ENCODE peak calls at places on chromosomes 3 and 15, in six cellular contexts. Y, B, D, V, P and M are unnamed samples.

GRCh38 chr15:64561997-64562396 is 101.6 kb downstream of the ZNF609 start:
- DNase-seq in D (no peak), P (no peak), V (no peak), Y (no peak), B (no peak), M (no peak)

GRCh38 chr3:46663611-46664135 is 29.8 kb downstream of the ALS2CL start:
- DNase-seq in Y (no peak), V (peak), B (peak), D (no peak), P (peak), M (no peak)

GRCh38 chr3:170745211-170745718 is 124.7 kb downstream of the RPL22L1 start:
- DNase-seq in B (no peak), Y (no peak), P (no peak), V (no peak), D (peak), M (no peak)

GRCh38 chr3:72694398-72694797 is 153.8 kb downstream of the SHQ1 start:
- DNase-seq in B (no peak), D (no peak), Y (no peak), P (peak), V (no peak), M (no peak)

GRCh38 chr15:91857772-91858171 is 4.3 kb downstream of the SLCO3A1 start:
- DNase-seq in B (no peak), Y (no peak), D (no peak), V (no peak), P (no peak), M (no peak)

GRCh38 chr15:85477730-85478129 is 97.3 kb downstream of the AKAP13 start:
- DNase-seq in V (no peak), B (no peak), Y (no peak), P (no peak), D (peak), M (no peak)

GRCh38 chr15:50219820-50220219 is 37.8 kb downstream of the SLC27A2 start:
- DNase-seq in D (no peak), Y (no peak), B (no peak), V (no peak), P (no peak), M (peak)

GRCh38 chr15:45645026-45645980 is 10.5 kb downstream of the SQOR start:
- DNase-seq in B (no peak), Y (no peak), D (peak), V (no peak), P (no peak), M (no peak)

GRCh38 chr3:71784914-71785593 is at the start of gene PROK2:
- DNase-seq in Y (peak), B (no peak), V (peak), D (peak), P (no peak), M (no peak)

GRCh38 chr3:185630182-185630622 is 44.1 kb downstream of the SENP2 start:
- DNase-seq in P (no peak), D (no peak), B (no peak), Y (no peak), V (no peak), M (no peak)

GRCh38 chr15:101310508-101310907 is 15.5 kb upstream of the SNRPA1 start:
- DNase-seq in Y (no peak), D (no peak), P (no peak), V (no peak), B (no peak), M (no peak)

GRCh38 chr15:91561371-91562100 is 292.0 kb upstream of the SLCO3A1 start:
- DNase-seq in D (peak), B (no peak), V (no peak), P (peak), Y (no peak), M (no peak)

GRCh38 chr3:14410501-14411165 is 8.2 kb downstream of the SLC6A6 start:
- DNase-seq in V (no peak), D (no peak), B (no peak), Y (no peak), P (peak), M (no peak)

GRCh38 chr3:73622135-73622534 is 2.6 kb downstream of the PDZRN3 start:
- DNase-seq in Y (no peak), D (no peak), P (no peak), V (peak), B (no peak), M (no peak)

GRCh38 chr3:14403636-14404395 is 1.4 kb downstream of the SLC6A6 start:
- DNase-seq in B (no peak), D (no peak), P (no peak), Y (no peak), V (no peak), M (no peak)

GRCh38 chr3:18366258-18366657 is 58.9 kb downstream of the SATB1 start:
- DNase-seq in P (no peak), B (no peak), V (no peak), D (no peak), Y (no peak), M (no peak)

GRCh38 chr15:69532856-69533255 is 80.2 kb downstream of the RPLP1 start:
- DNase-seq in D (no peak), Y (no peak), B (no peak), V (no peak), P (no peak), M (no peak)

GRCh38 chr15:93048759-93049161 is 40.3 kb downstream of the RGMA start:
- DNase-seq in Y (no peak), P (no peak), V (no peak), B (no peak), D (peak), M (no peak)

GRCh38 chr15:44550256-44550655 is 13.3 kb downstream of the EIF3J start:
- DNase-seq in P (no peak), Y (no peak), B (no peak), D (no peak), V (peak), M (no peak)

GRCh38 chr15:57041416-57041815 is 123.0 kb downstream of the TCF12 start:
- DNase-seq in V (no peak), D (no peak), Y (no peak), B (no peak), P (no peak), M (no peak)

GRCh38 chr3:170636609-170637008 is 50.7 kb upstream of the SLC7A14 start:
- DNase-seq in V (no peak), B (no peak), P (no peak), D (no peak), Y (no peak), M (no peak)

GRCh38 chr3:179565496-179565895 is 2.8 kb downstream of the ACTL6A start:
- DNase-seq in D (no peak), V (no peak), Y (no peak), P (no peak), B (no peak), M (no peak)

GRCh38 chr15:58988011-58988785 is 735 bp downstream of the RNF111 start:
- DNase-seq in B (no peak), Y (peak), D (peak), V (peak), P (peak), M (no peak)

GRCh38 chr3:154844863-154845262 is 235.3 kb upstream of the MME start:
- DNase-seq in P (no peak), D (no peak), V (no peak), Y (no peak), B (no peak), M (no peak)

GRCh38 chr15:69044899-69045298 is 30.4 kb downstream of the NOX5 start:
- DNase-seq in P (no peak), D (peak), Y (no peak), V (no peak), B (no peak), M (no peak)

GRCh38 chr3:126481808-126482502 is 6.3 kb upstream of the ZXDC start:
- DNase-seq in P (no peak), B (no peak), Y (no peak), V (no peak), D (no peak), M (no peak)

GRCh38 chr3:66378256-66378655 is 122.6 kb downstream of the LRIG1 start:
- DNase-seq in V (no peak), D (no peak), P (no peak), Y (peak), B (no peak), M (no peak)

GRCh38 chr3:111218615-111219014 is 147.0 kb downstream of the NECTIN3 start:
- DNase-seq in P (no peak), V (no peak), B (no peak), D (no peak), Y (no peak), M (no peak)

GRCh38 chr3:48897401-48898376 is 993 bp downstream of the SLC25A20 start:
- DNase-seq in D (no peak), Y (no peak), B (no peak), V (no peak), P (no peak), M (no peak)